ENCODE peak calls at places on chromosome 14, in five cellular contexts. R is suprapubic skin, C is IMR-90, G is heart left ventricle, V is ovary. K is an unnamed sample. For H3K4me1, the result is how much of the 10 kb centered on the place peaks cover.

GRCh38 chr14:68734231-68734732 is 58.6 kb downstream of the ZFP36L1 start:
- DNase-seq in C (peak), V (no peak), R (no peak), G (no peak), K (no peak)

GRCh38 chr14:76699209-76699608 is 62.1 kb upstream of the VASH1 start:
- DNase-seq in V (no peak), R (no peak), G (no peak), C (no peak), K (no peak)

GRCh38 chr14:38203929-38204716 is 3.6 kb upstream of the SSTR1 start:
- DNase-seq in C (no peak), V (no peak), R (no peak), G (no peak), K (no peak)

GRCh38 chr14:61894452-61895077 is 132.3 kb downstream of the SNAPC1 start:
- DNase-seq in C (peak), V (no peak), G (no peak), R (no peak), K (peak)

GRCh38 chr14:66539034-66539433 is 31.1 kb downstream of the GPHN start:
- DNase-seq in G (no peak), C (no peak), V (no peak), R (no peak), K (no peak)

GRCh38 chr14:25246751-25247150 is 196.8 kb upstream of the STXBP6 start:
- DNase-seq in C (no peak), G (no peak), R (no peak), V (no peak), K (no peak)

GRCh38 chr14:56918849-56919574 is 108.7 kb upstream of the OTX2 start:
- DNase-seq in V (no peak), R (no peak), C (no peak), G (no peak), K (no peak)

GRCh38 chr14:95515523-95516517 is 630 bp downstream of the SYNE3 start:
- DNase-seq in C (peak), G (peak), V (peak), R (peak), K (peak)

GRCh38 chr14:92387610-92388009 is 64.6 kb downstream of the SLC24A4 start:
- DNase-seq in C (no peak), R (no peak), G (no peak), V (no peak), K (no peak)

GRCh38 chr14:95361373-95362179 is 41.9 kb upstream of the CLMN start:
- DNase-seq in G (peak), R (no peak), V (no peak), C (no peak), K (no peak)

GRCh38 chr14:55348766-55349453 is 62.7 kb downstream of the ATG14 start:
- DNase-seq in G (no peak), V (no peak), C (no peak), R (no peak), K (no peak)

GRCh38 chr14:101110729-101111619 is 207.5 kb upstream of the RTL1 start:
- DNase-seq in C (no peak), V (no peak), G (peak), R (peak), K (no peak)

GRCh38 chr14:61562321-61563161 is 132.8 kb upstream of the HIF1A start:
- DNase-seq in R (no peak), C (peak), G (no peak), V (no peak), K (no peak)

GRCh38 chr14:105917933-105918436 is 391.6 kb downstream of the TMEM121 start:
- DNase-seq in V (no peak), C (no peak), R (no peak), G (peak), K (no peak)

GRCh38 chr14:55031190-55031589 is 4.2 kb downstream of the SOCS4 start:
- DNase-seq in G (no peak), C (no peak), V (no peak), R (no peak), K (no peak)

GRCh38 chr14:29759521-29760340 is 167.9 kb downstream of the PRKD1 start:
- DNase-seq in C (no peak), V (no peak), G (no peak), R (no peak), K (no peak)

GRCh38 chr14:101508948-101509729 is 52.2 kb upstream of the DIO3 start:
- DNase-seq in V (no peak), C (no peak), G (peak), R (peak), K (no peak)

GRCh38 chr14:92412912-92413311 is 89.9 kb downstream of the SLC24A4 start:
- DNase-seq in V (no peak), G (no peak), R (no peak), C (peak), K (no peak)

GRCh38 chr14:47490766-47491165 is 184.6 kb downstream of the MDGA2 start:
- DNase-seq in V (no peak), R (no peak), G (no peak), C (no peak), K (no peak)

GRCh38 chr14:60652674-60653387 is 3.6 kb upstream of the SIX1 start:
- DNase-seq in C (peak), V (no peak), G (no peak), R (no peak), K (no peak)

GRCh38 chr14:69149461-69150244 is 3.3 kb downstream of the DCAF5 start:
- DNase-seq in V (no peak), R (no peak), C (no peak), G (no peak), K (no peak)

GRCh38 chr14:30938617-30939016 is 64.3 kb downstream of the COCH start:
- DNase-seq in R (no peak), V (no peak), C (no peak), G (no peak), K (no peak)

GRCh38 chr14:23578560-23579310 is at the start of gene JPH4:
- DNase-seq in V (peak), C (no peak), R (no peak), G (no peak), K (no peak)

GRCh38 chr14:70416322-70416716 is 571 bp downstream of the SYNJ2BP start:
- DNase-seq in R (no peak), V (no peak), C (peak), G (no peak), K (no peak)

GRCh38 chr14:94026886-94027469 is 838 bp downstream of the OTUB2 start:
- DNase-seq in G (no peak), R (no peak), V (no peak), C (no peak), K (no peak)

GRCh38 chr14:67358914-67359313 is 690 bp downstream of the ATP6V1D start:
- DNase-seq in V (no peak), C (no peak), R (no peak), G (no peak), K (no peak)

GRCh38 chr14:51367600-51367931 is 127.5 kb downstream of the TMX1 start:
- DNase-seq in R (no peak), C (peak), G (no peak), V (no peak), K (no peak)

GRCh38 chr14:56952766-56953473 is 142.6 kb upstream of the OTX2 start:
- DNase-seq in R (no peak), V (no peak), G (no peak), C (no peak), K (no peak)

GRCh38 chr14:99579903-99580570 is 24.0 kb downstream of the CCDC85C start:
- DNase-seq in G (no peak), C (peak), R (no peak), V (no peak), K (no peak)

GRCh38 chr14:69749956-69750355 is 17.0 kb upstream of the SRSF5 start:
- DNase-seq in G (no peak), C (no peak), R (no peak), V (no peak), K (no peak)

GRCh38 chr14:20610002-20610765 is 19.0 kb upstream of the RNASE12 start:
- DNase-seq in G (peak), V (peak), C (peak), R (no peak), K (peak)

GRCh38 chr14:45766247-45766646 is 513.2 kb upstream of the MIS18BP1 start:
- DNase-seq in G (no peak), C (no peak), V (no peak), R (no peak), K (no peak)

GRCh38 chr14:23356036-23356435 is 3.3 kb upstream of the SLC22A17 start:
- DNase-seq in V (no peak), R (no peak), G (no peak), C (no peak), K (no peak)

GRCh38 chr14:48398675-48399282 is 723.4 kb upstream of the MDGA2 start:
- DNase-seq in C (peak), R (no peak), G (no peak), V (no peak), K (peak)

GRCh38 chr14:102971314-102971713 is 48.9 kb downstream of the AMN start:
- DNase-seq in R (no peak), G (no peak), V (no peak), C (no peak), K (no peak)

GRCh38 chr14:90487031-90487430 is 90.2 kb downstream of the CALM1 start:
- DNase-seq in G (no peak), C (no peak), V (no peak), R (no peak), K (peak)

GRCh38 chr14:90484291-90484690 is 87.5 kb downstream of the CALM1 start:
- DNase-seq in V (no peak), R (no peak), G (no peak), C (no peak), K (no peak)

GRCh38 chr14:90487462-90487861 is 90.6 kb downstream of the CALM1 start:
- DNase-seq in V (no peak), R (no peak), G (no peak), C (no peak), K (no peak)

GRCh38 chr14:90483551-90483950 is 86.7 kb downstream of the CALM1 start:
- DNase-seq in V (no peak), R (no peak), C (no peak), G (no peak), K (no peak)

DNA sequence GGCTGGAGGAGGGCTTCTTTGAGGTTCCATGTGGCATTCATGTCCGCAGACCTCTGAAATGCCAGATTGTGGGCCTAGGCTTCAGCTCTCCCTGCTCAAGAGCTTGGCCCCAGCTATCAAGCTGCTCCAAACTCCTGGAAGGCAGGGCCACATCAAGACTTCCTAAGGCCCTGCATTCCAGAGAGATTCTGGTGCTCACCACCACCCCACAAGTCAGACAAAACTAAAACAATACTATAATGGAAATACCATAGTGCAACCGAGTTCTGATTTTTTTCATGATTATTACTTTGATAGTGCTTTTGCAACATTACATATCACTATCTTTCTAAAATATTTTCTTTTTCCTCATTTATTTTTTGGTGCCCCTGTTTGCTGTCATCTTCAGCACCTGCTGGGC is 86.3 kb downstream of the CALM1 start:
- DNase-seq in C (no peak), R (no peak), G (no peak), V (no peak), K (no peak)
- H3K4me3 ChIP-seq in C (no peak), R (no peak), G (no peak), V (no peak), K (no peak)

GRCh38 chr14:35365130-35366047 is 39.2 kb downstream of the NFKBIA start:
- DNase-seq in V (peak), G (peak), C (peak), R (no peak), K (no peak)

GRCh38 chr14:35366048-35366428 is 38.5 kb downstream of the NFKBIA start:
- DNase-seq in R (no peak), G (no peak), V (no peak), C (peak), K (no peak)

GRCh38 chr14:35368139-35368460 is 36.4 kb downstream of the NFKBIA start:
- DNase-seq in C (no peak), V (no peak), G (no peak), R (no peak), K (no peak)

GRCh38 chr14:35367056-35367372 is 37.5 kb downstream of the NFKBIA start:
- DNase-seq in R (no peak), G (no peak), C (no peak), V (no peak), K (no peak)

DNA sequence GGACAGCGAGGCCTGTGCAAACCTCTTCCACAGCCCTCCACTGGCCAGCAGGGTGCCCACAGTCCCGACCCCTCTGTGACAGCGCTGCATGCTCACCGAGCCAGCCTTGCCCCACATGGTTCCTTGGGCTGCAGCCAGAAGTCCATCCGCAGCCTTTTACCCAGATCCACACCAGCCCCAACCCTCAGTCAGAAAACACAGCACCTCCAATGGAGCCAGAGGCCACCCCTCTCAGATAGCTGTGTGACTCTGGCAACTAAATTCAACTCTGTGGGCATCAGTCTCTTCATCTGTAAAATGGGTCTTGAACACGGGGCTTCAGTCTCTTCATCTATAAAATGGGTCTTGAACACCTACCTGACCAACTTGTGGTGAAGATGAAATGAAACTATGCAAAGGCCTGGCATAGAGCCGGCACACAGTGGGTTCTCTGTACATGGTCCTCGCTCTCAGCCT is 38.0 kb downstream of the NFKBIA start:
- DNase-seq in V (no peak), R (no peak), C (no peak), G (no peak), K (no peak)
- H3K4me1 ChIP-seq in V (under half), R (half or more), C (under half), G (under half), K (under half)

GRCh38 chr14:35898217-35898775 is 72.2 kb downstream of the BRMS1L start:
- DNase-seq in V (no peak), G (no peak), C (no peak), R (no peak), K (no peak)
- TF ChIP-seq CTCF in V (no peak), G (no peak), C (no peak), R (no peak), K (no peak)

GRCh38 chr14:80212025-80212402 is 710 bp upstream of the DIO2 start:
- DNase-seq in V (no peak), C (peak), R (no peak), G (no peak), K (no peak)
- H3K4me3 ChIP-seq in V (no peak), C (peak), R (peak), G (peak), K (peak)

DNA sequence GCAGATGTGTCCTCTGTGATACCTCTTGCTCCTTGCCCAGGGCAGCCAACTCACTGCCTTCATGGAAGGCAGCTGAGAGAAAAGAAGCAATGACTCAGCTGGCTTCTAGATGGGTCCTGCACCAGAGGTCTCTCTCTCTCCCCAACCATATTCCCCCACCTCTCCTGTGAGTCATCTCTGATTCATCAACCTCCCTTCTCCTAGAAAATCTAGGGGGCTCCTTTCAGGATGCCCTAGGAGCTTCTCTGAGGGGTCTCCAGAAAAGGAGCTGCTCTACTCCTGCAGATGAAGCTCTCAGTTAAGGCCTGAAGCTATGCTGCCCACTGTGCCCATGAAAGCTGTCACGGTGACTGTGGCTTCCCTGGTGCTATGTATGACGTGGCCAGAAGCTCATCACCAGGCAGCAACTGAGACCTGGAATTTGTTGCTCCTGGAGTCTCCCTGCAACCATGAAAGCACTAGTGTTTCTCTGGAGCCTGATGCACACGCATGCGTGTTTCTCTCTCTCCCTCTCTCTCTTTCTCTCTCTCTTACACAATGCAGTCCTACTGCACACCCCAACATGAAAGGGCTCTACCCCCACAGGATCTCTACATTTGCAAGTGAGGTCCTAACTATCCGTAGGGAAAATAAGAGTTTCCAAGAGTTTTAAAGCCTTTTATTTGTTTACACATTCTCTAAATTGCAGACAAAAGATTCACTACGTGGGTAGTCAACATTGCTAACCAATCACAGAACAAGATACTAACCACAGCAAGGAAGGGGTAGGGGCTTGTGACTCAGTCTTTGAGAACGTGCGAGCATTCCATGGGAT is 285.3 kb downstream of the DPF3 start:
- DNase-seq in G (no peak), C (peak), R (no peak), V (no peak), K (no peak)
- H3K4me1 ChIP-seq in G (under half), C (under half), R (under half), V (under half), K (under half)

GRCh38 chr14:28001002-28001401 is 765.6 kb upstream of the FOXG1 start:
- DNase-seq in R (no peak), G (no peak), C (no peak), V (no peak), K (no peak)

DNA sequence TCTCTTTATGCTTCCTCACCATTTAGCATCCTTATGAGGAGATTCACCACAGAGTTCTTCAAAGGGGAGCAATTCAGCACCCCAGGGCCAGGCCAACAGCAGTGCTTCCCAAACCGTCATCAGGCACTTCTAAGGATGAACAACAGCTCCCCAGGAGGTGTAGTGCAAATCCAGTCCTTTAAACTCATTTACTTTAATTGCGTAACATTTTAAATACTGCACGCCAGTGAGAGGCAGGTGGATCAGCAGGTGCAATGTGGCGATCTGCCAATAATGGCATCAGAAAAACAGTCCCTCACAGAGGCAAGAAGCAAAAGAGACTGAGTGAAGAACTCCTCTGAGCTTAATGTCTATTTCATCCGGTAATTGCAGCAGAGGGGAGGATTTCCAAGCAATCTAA is 770.9 kb upstream of the FOXG1 start:
- DNase-seq in C (no peak), V (no peak), R (no peak), G (no peak), K (no peak)
- TF ChIP-seq CTCF in C (no peak), V (no peak), R (no peak), G (no peak), K (no peak)

K was measured in BE2C.